ENCODE peak calls at places on chromosomes 11 and 22, in five cellular contexts. H, I, R, O and B are unnamed samples.

GRCh38 chr11:120511804-120512726 is 517 bp downstream of the GRIK4 start:
- DNase-seq in H (no peak), I (no peak), R (peak), O (no peak), B (peak)

GRCh38 chr22:22884010-22884887 is 3.4 kb upstream of the IGLL5 start:
- DNase-seq in H (peak), I (peak), R (peak), O (no peak), B (peak)

GRCh38 chr11:73187854-73188253 is 30.2 kb upstream of the P2RY2 start:
- DNase-seq in H (no peak), I (no peak), R (no peak), O (no peak), B (no peak)

GRCh38 chr11:90343670-90344069 is 120.8 kb upstream of the CHORDC1 start:
- DNase-seq in H (no peak), I (no peak), R (no peak), O (no peak), B (no peak)

GRCh38 chr11:74278721-74279148 is 32.7 kb downstream of the P4HA3 start:
- DNase-seq in H (no peak), I (peak), R (no peak), O (no peak), B (no peak)

GRCh38 chr11:75214411-75214821 is 26.2 kb upstream of the TPBGL start:
- DNase-seq in H (peak), I (peak), R (peak), O (peak), B (no peak)

GRCh38 chr11:80349986-80350385 is 909.2 kb upstream of the TENM4 start:
- DNase-seq in H (no peak), I (peak), R (no peak), O (no peak), B (no peak)

GRCh38 chr22:46471901-46472721 is 65.3 kb downstream of the CELSR1 start:
- DNase-seq in H (no peak), I (no peak), R (no peak), O (no peak), B (peak)

GRCh38 chr11:126103150-126103549 is 40.5 kb upstream of the CDON start:
- DNase-seq in H (no peak), I (no peak), R (peak), O (no peak), B (no peak)

GRCh38 chr11:108536783-108537182 is 38.6 kb upstream of the POGLUT3 start:
- DNase-seq in H (no peak), I (no peak), R (no peak), O (no peak), B (no peak)

GRCh38 chr11:68976563-68976962 is 4.2 kb downstream of the MRGPRD start:
- DNase-seq in H (no peak), I (no peak), R (no peak), O (no peak), B (peak)

GRCh38 chr22:50452649-50453048 is 22.2 kb downstream of the SBF1 start:
- DNase-seq in H (no peak), I (no peak), R (no peak), O (no peak), B (no peak)

GRCh38 chr22:40631925-40632324 is 4.6 kb downstream of the MRTFA start:
- DNase-seq in H (no peak), I (no peak), R (no peak), O (no peak), B (no peak)

GRCh38 chr11:12680246-12680939 is 6.2 kb downstream of the TEAD1 start:
- DNase-seq in H (no peak), I (peak), R (peak), O (peak), B (peak)

GRCh38 chr11:46347637-46348311 is 511 bp downstream of the DGKZ start:
- DNase-seq in H (no peak), I (peak), R (peak), O (no peak), B (no peak)

GRCh38 chr22:29689872-29690213 is 30.0 kb upstream of the CABP7 start:
- DNase-seq in H (no peak), I (no peak), R (peak), O (peak), B (peak)

GRCh38 chr11:84780689-84781293 is 846.4 kb downstream of the DLG2 start:
- DNase-seq in H (no peak), I (peak), R (no peak), O (no peak), B (no peak)